ENCODE peak calls at places on chromosomes 2 and 18, in four cellular contexts. A is endothelial cell of umbilical vein, X is IMR-90, V is K562. J is an unnamed sample.

GRCh38 chr2:207405150-207405549 is 124.6 kb upstream of the CREB1 start:
- DNase-seq in A (no peak), V (no peak), X (no peak), J (no peak)

GRCh38 chr2:59584958-59585357 is 968.5 kb downstream of the BCL11A start:
- DNase-seq in A (no peak), V (no peak), X (no peak), J (no peak)

GRCh38 chr18:58953627-58954026 is 89.0 kb downstream of the ZNF532 start:
- DNase-seq in V (no peak), A (peak), X (no peak), J (no peak)

GRCh38 chr18:66632771-66633170 is 28.9 kb upstream of the CDH19 start:
- DNase-seq in V (no peak), A (peak), X (no peak), J (no peak)

GRCh38 chr2:59741840-59742239 is 811.6 kb downstream of the BCL11A start:
- DNase-seq in V (no peak), X (no peak), A (no peak), J (no peak)

GRCh38 chr2:174062934-174063333 is 97.8 kb upstream of the SP3 start:
- DNase-seq in X (no peak), A (no peak), V (no peak), J (no peak)

GRCh38 chr18:74522635-74523548 is 11.4 kb upstream of the CNDP1 start:
- DNase-seq in X (no peak), A (no peak), V (no peak), J (no peak)

GRCh38 chr2:135997380-135997779 is 12.0 kb upstream of the DARS1 start:
- DNase-seq in V (no peak), A (no peak), X (no peak), J (no peak)

GRCh38 chr2:145985517-145985916 is 1465.6 kb upstream of the ZEB2 start:
- DNase-seq in X (peak), A (peak), V (no peak), J (no peak)

GRCh38 chr2:239469101-239469960 is 68.5 kb upstream of the HDAC4 start:
- DNase-seq in X (no peak), A (no peak), V (no peak), J (no peak)

GRCh38 chr2:241030333-241030680 is 31.9 kb downstream of the SNED1 start:
- DNase-seq in V (no peak), X (no peak), A (no peak), J (no peak)

GRCh38 chr2:166468124-166469024 is 25.7 kb downstream of the SCN7A start:
- DNase-seq in X (no peak), A (no peak), V (no peak), J (no peak)

GRCh38 chr18:14949800-14950415 is 201.9 kb downstream of the ANKRD30B start:
- DNase-seq in V (no peak), A (no peak), X (no peak), J (no peak)

GRCh38 chr2:220011859-220012258 is 384.4 kb downstream of the SLC4A3 start:
- DNase-seq in A (no peak), V (no peak), X (no peak), J (no peak)

GRCh38 chr2:241858206-241859016 is at the start of gene PDCD1:
- DNase-seq in A (no peak), V (peak), X (no peak), J (no peak)

GRCh38 chr2:42868874-42869273 is 76.5 kb upstream of the HAAO start:
- DNase-seq in X (no peak), A (no peak), V (no peak), J (no peak)

GRCh38 chr2:234308814-234309195 is 188.1 kb downstream of the ARL4C start:
- DNase-seq in A (peak), V (no peak), X (peak), J (peak)

GRCh38 chr2:33115728-33116127 is 169.0 kb downstream of the LTBP1 start:
- DNase-seq in A (no peak), X (no peak), V (no peak), J (no peak)
- TF ChIP-seq FOS in A (no peak), X (no peak), V (no peak), J (no peak)

DNA sequence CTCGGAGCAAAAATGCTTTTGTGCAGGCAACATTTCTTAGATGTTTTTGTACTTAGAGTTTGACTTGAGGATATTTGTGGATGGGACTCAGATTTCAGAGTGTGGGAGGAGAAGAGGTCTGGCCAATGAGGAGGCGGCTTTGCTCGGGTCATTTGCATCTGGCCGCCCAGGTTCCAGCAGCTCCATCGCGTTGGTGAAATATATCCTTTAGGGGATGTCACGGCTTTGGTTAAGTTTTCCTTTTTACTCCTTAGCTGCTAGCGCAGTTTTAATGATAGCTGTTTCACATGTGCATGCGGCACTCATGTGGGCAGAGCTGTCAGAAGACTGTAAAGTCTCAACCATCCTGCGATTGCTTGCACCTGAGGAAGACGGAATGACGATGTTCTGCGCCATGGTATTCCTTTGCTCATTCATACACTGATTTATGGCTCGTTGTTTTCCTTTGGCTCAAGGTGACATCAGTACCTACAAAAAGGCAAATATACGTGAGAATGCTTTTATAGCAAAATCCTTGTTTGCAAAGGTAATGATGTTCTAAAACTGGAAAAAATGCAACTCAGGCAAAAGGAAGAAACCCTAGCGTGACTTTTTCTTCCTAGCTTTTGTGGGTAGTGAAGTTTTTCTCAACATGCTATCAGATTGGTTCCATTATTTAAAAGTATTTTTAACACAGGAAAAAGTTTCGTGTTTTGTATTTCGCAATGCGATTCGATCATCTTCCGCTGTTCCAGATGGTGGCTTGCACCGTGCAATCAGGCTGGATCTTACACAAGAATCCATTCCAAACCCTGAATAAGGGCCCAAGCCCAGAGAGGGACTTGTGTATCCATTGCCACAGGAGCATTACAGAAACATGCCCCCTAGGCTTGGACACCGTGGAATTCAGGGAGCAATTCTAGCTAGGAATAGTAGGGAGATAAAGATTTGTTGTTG is 70.5 kb upstream of the ZNF516 start:
- DNase-seq in V (peak), X (peak), A (peak), J (no peak)
- TF ChIP-seq POLR2A in V (no peak), X (no peak), A (no peak), J (no peak)

DNA sequence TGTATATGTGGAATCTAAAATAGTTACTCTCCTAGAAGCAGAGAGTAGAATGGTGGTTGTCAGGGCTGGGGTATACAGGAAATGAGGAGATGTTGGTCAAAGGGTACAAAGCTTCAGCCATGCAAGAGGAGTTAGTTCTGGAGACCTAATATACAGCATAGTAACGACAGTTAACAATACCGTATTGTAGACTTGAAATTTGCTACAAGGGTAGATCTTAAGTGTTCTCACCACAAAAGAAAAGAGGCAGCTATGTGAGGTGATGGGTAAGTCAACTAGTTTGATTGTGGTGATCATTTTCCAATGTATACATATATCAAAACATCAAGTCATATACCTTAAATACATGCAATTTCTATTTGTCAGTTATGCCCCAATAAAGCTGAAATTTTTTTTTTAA is 98.2 kb upstream of the CYP1B1 start:
- DNase-seq in X (no peak), A (no peak), V (no peak), J (no peak)
- H3K9ac ChIP-seq in X (no peak), A (no peak), V (no peak), J (no peak)

DNA sequence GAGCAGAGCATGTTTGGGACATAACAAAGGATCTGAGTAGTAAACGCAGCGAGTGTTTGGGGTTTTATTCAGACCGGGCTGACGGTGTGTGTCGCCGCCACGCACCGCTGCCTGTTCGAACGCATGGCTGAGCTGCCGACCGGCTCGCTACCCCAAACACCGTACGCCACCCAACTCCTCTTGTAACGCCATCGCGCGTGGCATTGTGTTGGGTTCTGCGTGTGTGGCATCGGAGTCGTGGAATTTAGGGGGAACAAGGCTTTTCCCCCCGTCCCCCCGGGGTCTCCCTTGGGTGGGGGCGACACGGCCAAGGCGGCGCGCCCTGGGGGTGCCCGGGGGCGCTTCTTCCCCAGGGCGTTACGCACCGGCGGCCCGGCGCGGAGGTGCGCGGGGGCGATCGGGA is 464 bp upstream of the NRP2 start:
- DNase-seq in V (no peak), A (peak), X (no peak), J (no peak)
- TF ChIP-seq FOS in V (no peak), A (no peak), X (no peak), J (no peak)

DNA sequence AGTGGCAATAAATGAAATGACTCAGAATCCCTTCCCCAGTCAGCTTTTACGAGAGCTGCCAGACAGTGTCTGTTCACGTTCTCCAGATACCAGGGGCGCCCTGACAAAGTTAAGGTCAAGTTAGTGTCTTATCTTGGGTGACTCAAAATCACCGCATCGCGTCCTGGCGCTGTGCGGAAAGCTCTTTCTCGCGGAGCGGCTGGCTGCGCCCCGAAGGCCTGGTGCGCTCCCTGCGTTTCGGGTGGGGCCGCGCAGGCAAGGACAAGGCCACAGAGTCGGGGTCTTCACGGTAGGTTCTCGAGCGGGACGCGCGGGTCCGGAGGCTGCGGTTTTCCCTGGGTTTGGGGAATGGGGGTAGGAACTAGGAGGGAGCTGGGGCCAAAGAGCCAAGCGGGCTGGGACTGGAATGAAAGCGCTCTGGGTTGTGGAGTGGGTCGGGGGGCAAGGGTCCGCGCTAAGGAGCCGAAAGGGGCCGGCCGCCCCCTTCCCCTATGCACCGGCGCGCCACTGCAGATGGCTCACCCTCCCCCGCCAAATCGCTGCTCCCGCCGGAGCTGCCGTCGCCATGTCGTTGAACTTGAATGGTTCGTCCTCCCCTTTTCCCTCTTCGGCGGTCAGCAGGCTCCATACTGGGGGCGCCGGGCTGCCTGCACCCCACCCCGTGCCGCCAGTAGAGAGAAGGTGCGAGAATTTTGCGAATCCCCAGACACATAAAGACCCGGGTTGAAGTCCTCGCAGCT is 2.6 kb upstream of the HOXD11 start:
- DNase-seq in V (no peak), A (no peak), X (no peak), J (no peak)
- TF ChIP-seq POLR2A in V (no peak), A (no peak), X (no peak), J (no peak)

GRCh38 chr2:27377618-27378095 is 2.9 kb downstream of the ZNF513 start:
- DNase-seq in V (no peak), A (no peak), X (no peak), J (no peak)
- H3K9ac ChIP-seq in V (no peak), A (no peak), X (no peak), J (no peak)

GRCh38 chr18:25921677-25922421 is 168.6 kb downstream of the SS18 start:
- DNase-seq in A (peak), X (peak), V (peak), J (peak)
- TF ChIP-seq FOS in A (no peak), X (no peak), V (no peak), J (no peak)

DNA sequence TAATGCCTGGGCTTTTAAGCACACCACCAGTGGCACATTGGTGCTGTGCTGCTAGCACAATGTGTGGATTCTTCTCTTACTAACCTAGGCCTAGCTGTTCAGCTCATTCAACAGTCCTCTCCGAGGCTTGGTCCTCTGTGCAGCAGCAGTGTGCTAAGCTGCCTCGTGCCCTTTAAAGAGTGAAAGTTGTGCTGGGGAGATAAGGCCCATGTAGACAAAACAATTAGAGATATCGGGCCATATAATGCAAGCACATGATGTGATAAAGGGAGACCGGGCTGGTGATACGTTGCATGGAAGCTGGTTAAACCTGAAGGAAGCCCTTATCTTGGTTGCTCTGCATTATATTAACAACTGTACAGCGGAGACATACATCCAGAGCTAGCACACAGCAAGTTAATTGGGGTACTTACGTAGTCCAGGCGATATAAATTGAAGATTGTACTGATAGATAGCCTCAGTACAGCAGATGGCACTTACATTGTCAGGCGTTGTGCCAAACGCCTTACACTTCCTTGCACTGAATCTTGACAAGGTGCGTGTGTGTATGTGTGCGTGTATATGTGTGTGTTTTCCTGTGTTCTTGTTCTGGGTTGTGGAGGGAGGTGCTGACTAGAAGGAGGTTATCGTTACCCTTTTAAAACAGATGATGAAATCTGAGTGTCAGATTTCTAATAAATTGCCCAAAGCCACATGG is 28.5 kb downstream of the HK2 start:
- DNase-seq in V (peak), A (no peak), X (no peak), J (no peak)
- TF ChIP-seq POLR2A in V (no peak), A (no peak), X (no peak), J (no peak)

GRCh38 chr18:57221084-57221483 is 74.2 kb downstream of the BOD1L2 start:
- DNase-seq in X (no peak), A (no peak), V (no peak), J (no peak)

GRCh38 chr18:57218281-57218680 is 71.4 kb downstream of the BOD1L2 start:
- DNase-seq in A (no peak), X (no peak), V (no peak), J (no peak)

GRCh38 chr18:57220485-57220884 is 73.6 kb downstream of the BOD1L2 start:
- DNase-seq in V (no peak), X (no peak), A (no peak), J (no peak)

DNA sequence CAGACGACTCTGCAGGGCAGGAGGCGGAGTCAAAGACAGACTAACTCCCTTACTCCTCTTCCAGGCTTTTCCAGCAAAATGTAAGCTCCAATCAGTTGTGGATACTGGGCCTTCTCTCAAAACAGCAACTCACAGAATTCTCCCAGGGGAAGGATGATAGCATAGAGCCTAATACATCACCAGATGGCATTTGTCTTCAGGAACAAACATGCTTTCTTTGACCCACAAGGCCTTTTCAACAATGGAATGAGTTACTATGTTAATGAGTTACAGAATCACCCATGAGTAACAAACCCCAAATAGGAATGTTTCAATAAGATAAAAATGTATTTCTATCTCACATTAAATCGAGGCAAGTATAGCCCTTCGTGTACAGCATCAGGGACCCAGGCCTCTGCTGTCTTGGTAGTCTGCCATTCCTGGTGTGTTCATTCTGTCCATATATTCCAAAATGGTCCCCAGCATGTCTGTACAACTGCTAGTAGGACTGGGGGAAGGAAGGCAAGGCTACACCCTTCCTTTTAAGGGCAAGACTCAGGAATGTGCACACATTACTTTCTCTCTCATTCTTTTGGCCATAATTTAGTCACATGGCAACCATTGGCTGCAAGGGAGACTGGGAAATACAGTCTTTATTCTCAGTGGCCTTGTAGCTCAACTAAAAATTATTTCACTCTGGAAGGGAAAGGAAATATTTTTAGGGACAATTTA is 76.4 kb downstream of the BOD1L2 start:
- DNase-seq in A (no peak), X (no peak), V (no peak), J (no peak)
- H3K9ac ChIP-seq in A (no peak), X (no peak), V (no peak), J (no peak)